ENCODE peak calls at places on chromosomes 3 and 15, in nine cellular contexts. X, C, F, G, Z, E, N, B and T are unnamed samples.
A peak's percentile ranks its signal among the peaks of the same experiment; 100 is the strongest.

GRCh38 chr15:38127306-38127731 is 125.3 kb upstream of the SPRED1 start:
- DNase-seq in X (peak; percentile 30), C (no peak), F (no peak), G (no peak), Z (peak; percentile 66), E (peak; percentile 48), N (no peak), B (no peak), T (no peak)

GRCh38 chr15:88255496-88256171 is 905 bp downstream of the NTRK3 start:
- DNase-seq in X (peak; percentile 30), C (peak; percentile 63), F (no peak), G (no peak), Z (no peak), E (peak; percentile 85), N (no peak), B (no peak), T (peak; percentile 18)

GRCh38 chr3:159928071-159928491 is 60.6 kb upstream of the IL12A start:
- DNase-seq in X (peak; percentile 21), C (no peak), F (no peak), G (no peak), Z (peak; percentile 38), E (no peak), N (no peak), B (no peak), T (peak; percentile 15)

GRCh38 chr3:118936811-118937210 is 97.8 kb downstream of the IGSF11 start:
- DNase-seq in X (peak; percentile 16), C (no peak), F (no peak), G (no peak), Z (no peak), E (no peak), N (no peak), B (no peak), T (no peak)

GRCh38 chr3:149299938-149300791 is 33.3 kb downstream of the TM4SF18 start:
- DNase-seq in X (peak; percentile 98), C (no peak), F (no peak), G (no peak), Z (peak; percentile 99), E (peak; percentile 85), N (peak; percentile 46), B (no peak), T (peak; percentile 96)

GRCh38 chr3:190340071-190340470 is 17.8 kb upstream of the CLDN1 start:
- DNase-seq in X (no peak), C (no peak), F (no peak), G (no peak), Z (no peak), E (no peak), N (no peak), B (no peak), T (no peak)

GRCh38 chr3:65144791-65145355 is 457.1 kb upstream of the ADAMTS9 start:
- DNase-seq in X (no peak), C (no peak), F (no peak), G (no peak), Z (peak; percentile 29), E (no peak), N (no peak), B (no peak), T (no peak)

GRCh38 chr15:99962006-99962561 is 228.8 kb upstream of the LYSMD4 start:
- DNase-seq in X (no peak), C (no peak), F (no peak), G (no peak), Z (no peak), E (no peak), N (no peak), B (no peak), T (no peak)

GRCh38 chr3:55868347-55868746 is 381.2 kb upstream of the WNT5A start:
- DNase-seq in X (no peak), C (no peak), F (peak; percentile 25), G (no peak), Z (no peak), E (no peak), N (no peak), B (no peak), T (no peak)

GRCh38 chr3:187276397-187277128 is 15.0 kb downstream of the MASP1 start:
- DNase-seq in X (no peak), C (no peak), F (no peak), G (no peak), Z (no peak), E (no peak), N (no peak), B (no peak), T (no peak)

GRCh38 chr3:159229161-159229560 is 427.3 kb downstream of the MFSD1 start:
- DNase-seq in X (no peak), C (no peak), F (no peak), G (no peak), Z (no peak), E (no peak), N (no peak), B (no peak), T (no peak)

GRCh38 chr3:170247875-170248274 is 25.7 kb downstream of the PRKCI start:
- DNase-seq in X (no peak), C (no peak), F (no peak), G (no peak), Z (no peak), E (no peak), N (no peak), B (no peak), T (no peak)

GRCh38 chr3:192212979-192213378 is 514.4 kb downstream of the FGF12 start:
- DNase-seq in X (no peak), C (no peak), F (no peak), G (no peak), Z (no peak), E (no peak), N (no peak), B (no peak), T (no peak)

GRCh38 chr15:93399121-93399520 is 310.1 kb upstream of the RGMA start:
- DNase-seq in X (no peak), C (no peak), F (no peak), G (no peak), Z (no peak), E (no peak), N (no peak), B (no peak), T (no peak)

GRCh38 chr3:169479314-169479939 is 184.1 kb downstream of the MECOM start:
- DNase-seq in X (no peak), C (no peak), F (no peak), G (no peak), Z (no peak), E (no peak), N (no peak), B (no peak), T (no peak)

GRCh38 chr15:66706225-66706732 is 4.2 kb downstream of the SMAD6 start:
- DNase-seq in X (peak; percentile 61), C (no peak), F (no peak), G (peak; percentile 79), Z (peak; percentile 54), E (peak; percentile 65), N (no peak), B (no peak), T (peak; percentile 85)

GRCh38 chr3:194279106-194279505 is 72.0 kb downstream of the CPN2 start:
- DNase-seq in X (no peak), C (no peak), F (no peak), G (no peak), Z (no peak), E (no peak), N (no peak), B (no peak), T (no peak)

GRCh38 chr3:140292684-140293083 is 357.7 kb downstream of the CLSTN2 start:
- DNase-seq in X (no peak), C (no peak), F (no peak), G (peak; percentile 70), Z (peak; percentile 48), E (peak; percentile 17), N (no peak), B (no peak), T (peak; percentile 68)

GRCh38 chr3:194505791-194506415 is 19.1 kb upstream of the ATP13A3 start:
- DNase-seq in X (no peak), C (no peak), F (no peak), G (no peak), Z (no peak), E (no peak), N (no peak), B (no peak), T (no peak)

GRCh38 chr15:64702816-64703631 is 72.4 kb downstream of the RBPMS2 start:
- DNase-seq in X (peak; percentile 93), C (peak; percentile 94), F (peak; percentile 97), G (peak; percentile 100), Z (peak; percentile 73), E (peak; percentile 98), N (peak; percentile 97), B (peak; percentile 96), T (peak; percentile 82)

GRCh38 chr3:18382760-18383369 is 42.3 kb downstream of the SATB1 start:
- DNase-seq in X (no peak), C (no peak), F (no peak), G (no peak), Z (no peak), E (no peak), N (no peak), B (no peak), T (no peak)

GRCh38 chr3:193971268-193971751 is 164.6 kb upstream of the HES1 start:
- DNase-seq in X (peak; percentile 12), C (no peak), F (no peak), G (no peak), Z (peak; percentile 15), E (no peak), N (peak; percentile 4), B (no peak), T (no peak)

GRCh38 chr15:49270541-49271421 is 100.7 kb downstream of the GALK2 start:
- DNase-seq in X (no peak), C (peak; percentile 2), F (no peak), G (no peak), Z (no peak), E (no peak), N (no peak), B (no peak), T (no peak)

GRCh38 chr3:4813855-4814254 is 165.4 kb upstream of the BHLHE40 start:
- DNase-seq in X (no peak), C (no peak), F (no peak), G (no peak), Z (no peak), E (no peak), N (no peak), B (no peak), T (no peak)

GRCh38 chr3:68306571-68306970 is 625.8 kb downstream of the TAFA4 start:
- DNase-seq in X (no peak), C (peak; percentile 63), F (no peak), G (no peak), Z (no peak), E (peak; percentile 74), N (peak; percentile 19), B (no peak), T (peak; percentile 18)

GRCh38 chr15:65081758-65082157 is 5.2 kb downstream of the KBTBD13 start:
- DNase-seq in X (no peak), C (no peak), F (no peak), G (no peak), Z (no peak), E (no peak), N (no peak), B (no peak), T (no peak)

GRCh38 chr15:79523266-79523665 is 91.1 kb downstream of the MINAR1 start:
- DNase-seq in X (no peak), C (no peak), F (no peak), G (no peak), Z (no peak), E (no peak), N (no peak), B (no peak), T (no peak)

GRCh38 chr15:31279221-31280036 is 47.2 kb upstream of the KLF13 start:
- DNase-seq in X (no peak), C (no peak), F (no peak), G (no peak), Z (no peak), E (no peak), N (no peak), B (no peak), T (no peak)

GRCh38 chr3:53195602-53196574 is 34.9 kb downstream of the PRKCD start:
- DNase-seq in X (peak; percentile 54), C (peak; percentile 70), F (no peak), G (peak; percentile 76), Z (no peak), E (peak; percentile 77), N (peak; percentile 77), B (peak; percentile 49), T (peak; percentile 43)

GRCh38 chr3:16741890-16742289 is 136.7 kb upstream of the DAZL start:
- DNase-seq in X (no peak), C (no peak), F (no peak), G (no peak), Z (peak; percentile 91), E (no peak), N (no peak), B (no peak), T (no peak)

GRCh38 chr15:70698991-70699390 is 64.4 kb downstream of the UACA start:
- DNase-seq in X (no peak), C (no peak), F (no peak), G (no peak), Z (peak; percentile 31), E (no peak), N (no peak), B (no peak), T (no peak)